ENCODE peak calls at places on chromosomes 7 and 10, in eight cellular contexts. N is heart right ventricle; O is sigmoid colon; X is body of pancreas; J is A549; C is upper lobe of right lung; S is DND-41; T is CD8-positive, alpha-beta T cell. D is an unnamed sample.

GRCh38 chr10:14134275-14134674 is 196.4 kb downstream of the FRMD4A start:
- DNase-seq in O (no peak), X (no peak), C (no peak), S (no peak), N (no peak), T (no peak), J (no peak), D (no peak)

GRCh38 chr10:34773617-34774261 is 41.4 kb downstream of the PARD3 start:
- DNase-seq in T (no peak), J (no peak), N (no peak), O (no peak), C (no peak), S (no peak), X (no peak), D (no peak)

GRCh38 chr10:112304460-112304859 is 21.3 kb downstream of the TECTB start:
- DNase-seq in X (no peak), J (no peak), N (no peak), T (no peak), O (no peak), S (no peak), C (no peak), D (no peak)

GRCh38 chr7:1579481-1580421 is 9.9 kb upstream of the PSMG3 start:
- DNase-seq in X (peak), T (peak), C (peak), N (peak), O (peak), J (peak), S (peak), D (peak)

GRCh38 chr7:149670288-149670687 is 103.1 kb downstream of the ZNF467 start:
- DNase-seq in T (no peak), C (no peak), X (peak), S (no peak), O (peak), N (peak), J (no peak), D (peak)

GRCh38 chr10:42734537-42734936 is 48.1 kb upstream of the BMS1 start:
- DNase-seq in C (no peak), O (no peak), S (peak), X (peak), N (no peak), J (no peak), T (no peak), D (peak)

GRCh38 chr10:102616071-102616770 is 28.1 kb upstream of the TRIM8 start:
- DNase-seq in O (peak), X (peak), N (peak), S (no peak), J (no peak), C (no peak), T (no peak), D (no peak)

GRCh38 chr10:17788646-17789045 is 20.5 kb upstream of the MRC1 start:
- DNase-seq in O (no peak), C (no peak), J (no peak), S (no peak), T (no peak), N (no peak), X (no peak), D (no peak)

GRCh38 chr7:89021741-89022140 is 226.2 kb upstream of the TEX47 start:
- DNase-seq in J (no peak), S (no peak), T (no peak), C (no peak), O (no peak), N (no peak), X (no peak), D (no peak)

GRCh38 chr7:30788640-30789333 is 17.6 kb downstream of the MINDY4 start:
- DNase-seq in S (no peak), T (no peak), C (no peak), J (no peak), X (no peak), N (no peak), O (no peak), D (no peak)

GRCh38 chr7:77674878-77675277 is 21.4 kb upstream of the RSBN1L start:
- DNase-seq in S (no peak), X (peak), O (no peak), N (no peak), J (peak), C (peak), T (no peak), D (no peak)

GRCh38 chr7:97732567-97733275 is 835 bp downstream of the TAC1 start:
- DNase-seq in X (no peak), T (no peak), S (no peak), J (no peak), C (no peak), O (no peak), N (no peak), D (no peak)

GRCh38 chr10:75084834-75085384 is 26.5 kb upstream of the SAMD8 start:
- DNase-seq in X (no peak), O (no peak), N (no peak), T (no peak), J (no peak), C (no peak), S (no peak), D (no peak)

GRCh38 chr10:3180361-3180760 is 7.8 kb upstream of the PITRM1 start:
- DNase-seq in N (no peak), C (no peak), T (no peak), X (no peak), O (no peak), J (no peak), S (no peak), D (no peak)

GRCh38 chr10:97553575-97554100 is 18.9 kb upstream of the ANKRD2 start:
- DNase-seq in O (peak), T (peak), X (peak), J (peak), N (peak), C (peak), S (peak), D (peak)

GRCh38 chr10:127346604-127347003 is 150.2 kb upstream of the INSYN2A start:
- DNase-seq in C (no peak), T (no peak), X (no peak), O (no peak), J (no peak), S (no peak), N (no peak), D (no peak)

GRCh38 chr10:121580276-121581116 is 17.7 kb downstream of the FGFR2 start:
- DNase-seq in C (no peak), J (no peak), S (no peak), N (no peak), O (no peak), T (no peak), X (no peak), D (peak)

GRCh38 chr7:13179011-13179574 is 491.7 kb downstream of the ARL4A start:
- DNase-seq in T (no peak), C (no peak), J (peak), S (no peak), N (no peak), X (no peak), O (no peak), D (peak)

GRCh38 chr7:38953971-38954370 is 23.7 kb upstream of the POU6F2 start:
- DNase-seq in N (no peak), C (no peak), J (no peak), S (no peak), T (no peak), O (no peak), X (no peak), D (no peak)

GRCh38 chr7:15507708-15508107 is 54.1 kb downstream of the AGMO start:
- DNase-seq in C (no peak), J (no peak), X (no peak), S (no peak), N (no peak), O (no peak), T (no peak), D (no peak)

GRCh38 chr7:30931161-30931926 is 19.7 kb downstream of the AQP1 start:
- DNase-seq in X (peak), N (no peak), J (no peak), T (no peak), S (no peak), O (peak), C (peak), D (peak)

GRCh38 chr10:110212119-110213006 is 5.0 kb downstream of the MXI1 start:
- DNase-seq in J (no peak), C (no peak), X (no peak), T (peak), S (no peak), O (peak), N (no peak), D (no peak)

GRCh38 chr10:79073784-79074432 is 5.1 kb downstream of the ZMIZ1 start:
- DNase-seq in X (peak), J (no peak), S (no peak), T (no peak), C (peak), N (no peak), O (peak), D (peak)

DNA sequence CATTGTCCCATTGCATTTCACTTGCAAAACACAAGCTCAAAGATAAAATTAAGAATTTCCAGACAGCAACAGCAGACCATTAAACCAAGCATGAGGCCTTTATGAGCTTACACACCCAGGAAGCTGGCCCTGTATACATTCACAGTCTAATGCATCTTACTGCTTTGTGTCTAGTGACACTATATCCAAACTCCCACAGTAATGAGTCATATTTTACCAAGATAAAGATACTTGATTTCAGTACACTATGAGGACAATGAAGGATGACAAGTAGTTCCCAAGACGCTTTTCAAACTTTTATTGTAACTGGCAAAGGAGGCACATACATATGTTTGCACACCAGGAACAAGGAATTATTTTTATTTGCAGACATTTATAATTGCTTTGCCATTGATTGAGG is 148.0 kb downstream of the TSPAN12 start:
- DNase-seq in J (no peak), S (no peak), T (no peak), O (no peak), N (no peak), X (no peak), C (no peak), D (no peak)
- H3K27ac ChIP-seq in J (no peak), S (no peak), T (no peak), O (no peak), N (no peak), X (no peak), C (no peak), D (no peak)

DNA sequence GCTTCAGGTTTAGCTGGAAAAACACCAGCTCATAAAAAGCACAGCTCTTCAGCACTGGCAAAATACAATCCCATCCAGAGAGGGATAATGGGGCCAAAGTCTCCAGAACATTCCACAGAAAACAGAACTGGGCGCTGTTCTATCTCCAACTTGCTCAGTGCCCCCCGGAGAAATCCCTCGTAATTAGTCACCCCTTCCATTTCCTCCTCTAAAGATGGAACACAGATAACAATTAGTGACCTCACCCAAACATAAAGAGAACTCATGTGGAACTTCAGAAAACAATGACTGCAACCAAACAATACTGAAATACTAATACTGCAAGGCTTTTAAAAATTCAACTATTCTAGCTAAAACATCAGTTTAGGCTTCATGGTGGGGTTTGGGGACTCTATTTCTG is 46.3 kb downstream of the KIAA1549 start:
- DNase-seq in T (no peak), S (no peak), C (no peak), N (no peak), J (no peak), X (no peak), O (no peak), D (peak)
- H3K27ac ChIP-seq in T (no peak), S (no peak), C (no peak), N (no peak), J (peak), X (no peak), O (no peak), D (peak)

GRCh38 chr10:1520909-1521565 is 216.3 kb downstream of the ADARB2 start:
- DNase-seq in N (no peak), O (no peak), J (no peak), S (no peak), T (no peak), C (no peak), X (no peak), D (no peak)

GRCh38 chr10:1517684-1518083 is 219.6 kb downstream of the ADARB2 start:
- DNase-seq in X (no peak), T (no peak), J (no peak), S (no peak), N (no peak), O (no peak), C (no peak), D (no peak)

GRCh38 chr10:1521741-1522140 is 215.6 kb downstream of the ADARB2 start:
- DNase-seq in J (no peak), X (no peak), O (no peak), C (no peak), N (no peak), S (no peak), T (no peak), D (no peak)

GRCh38 chr10:1516492-1517224 is 220.7 kb downstream of the ADARB2 start:
- DNase-seq in S (no peak), C (no peak), J (no peak), O (no peak), T (no peak), X (no peak), N (no peak), D (no peak)

GRCh38 chr10:1519391-1519790 is 217.9 kb downstream of the ADARB2 start:
- DNase-seq in X (no peak), N (no peak), S (no peak), O (no peak), C (no peak), T (no peak), J (no peak), D (no peak)
- H3K27ac ChIP-seq in X (no peak), N (no peak), S (no peak), O (no peak), C (no peak), T (no peak), J (no peak), D (no peak)

GRCh38 chr7:20222219-20222828 is 5.1 kb upstream of the MACC1 start:
- DNase-seq in T (no peak), C (no peak), N (no peak), X (no peak), S (no peak), J (no peak), O (no peak), D (peak)
- H3K27ac ChIP-seq in T (no peak), C (no peak), N (no peak), X (no peak), S (no peak), J (no peak), O (no peak), D (peak)

D was measured in SJCRH30.